ENCODE peak calls at places on chromosomes 16 and 17, in ten cellular contexts. One of them, this sample, is unnamed.

GRCh38 chr16:70402916-70403659 is 35.8 kb downstream of the ST3GAL2 start:
- DNase-seq in astrocyte of the hippocampus: no peak
- DNase-seq in epithelial cell of prostate: no peak
- DNase-seq in astrocyte of the cerebellum: no peak
- DNase-seq in NCI-H1092 treated with DMSO at 0.1 percent for 48 hours: no peak
- DNase-seq in ascending aorta: no peak
- DNase-seq in activated gamma-delta T cell treated with Interleukin-2 at 50 U/mL for 16 hours: no peak
- DNase-seq in Karpas-422: no peak
- DNase-seq in globus pallidus: no peak
- DNase-seq in AG10803: peak
- DNase-seq in this sample: no peak

GRCh38 chr17:3972281-3972731 is 8.1 kb upstream of the ATP2A3 start:
- DNase-seq in astrocyte of the hippocampus: no peak
- DNase-seq in epithelial cell of prostate: no peak
- DNase-seq in astrocyte of the cerebellum: no peak
- DNase-seq in NCI-H1092 treated with DMSO at 0.1 percent for 48 hours: no peak
- DNase-seq in ascending aorta: no peak
- DNase-seq in activated gamma-delta T cell treated with Interleukin-2 at 50 U/mL for 16 hours: no peak
- DNase-seq in Karpas-422: peak
- DNase-seq in globus pallidus: no peak
- DNase-seq in AG10803: no peak
- DNase-seq in this sample: no peak

GRCh38 chr17:27323538-27324212 is 29.8 kb downstream of the WSB1 start:
- DNase-seq in astrocyte of the hippocampus: no peak
- DNase-seq in epithelial cell of prostate: no peak
- DNase-seq in astrocyte of the cerebellum: no peak
- DNase-seq in NCI-H1092 treated with DMSO at 0.1 percent for 48 hours: no peak
- DNase-seq in ascending aorta: peak
- DNase-seq in activated gamma-delta T cell treated with Interleukin-2 at 50 U/mL for 16 hours: no peak
- DNase-seq in Karpas-422: no peak
- DNase-seq in globus pallidus: no peak
- DNase-seq in AG10803: peak
- DNase-seq in this sample: no peak

GRCh38 chr16:89020925-89021595 is 44.1 kb upstream of the CBFA2T3 start:
- DNase-seq in astrocyte of the hippocampus: no peak
- DNase-seq in epithelial cell of prostate: no peak
- DNase-seq in astrocyte of the cerebellum: no peak
- DNase-seq in NCI-H1092 treated with DMSO at 0.1 percent for 48 hours: no peak
- DNase-seq in ascending aorta: no peak
- DNase-seq in activated gamma-delta T cell treated with Interleukin-2 at 50 U/mL for 16 hours: no peak
- DNase-seq in Karpas-422: no peak
- DNase-seq in globus pallidus: no peak
- DNase-seq in AG10803: no peak
- DNase-seq in this sample: no peak

GRCh38 chr17:62792122-62792800 is 15.9 kb downstream of the MARCHF10 start:
- DNase-seq in astrocyte of the hippocampus: peak
- DNase-seq in epithelial cell of prostate: peak
- DNase-seq in astrocyte of the cerebellum: peak
- DNase-seq in NCI-H1092 treated with DMSO at 0.1 percent for 48 hours: no peak
- DNase-seq in ascending aorta: peak
- DNase-seq in activated gamma-delta T cell treated with Interleukin-2 at 50 U/mL for 16 hours: no peak
- DNase-seq in Karpas-422: no peak
- DNase-seq in globus pallidus: no peak
- DNase-seq in AG10803: peak
- DNase-seq in this sample: no peak

GRCh38 chr17:8084250-8084649 is 3.3 kb downstream of the ALOX12B start:
- DNase-seq in astrocyte of the hippocampus: no peak
- DNase-seq in epithelial cell of prostate: no peak
- DNase-seq in astrocyte of the cerebellum: no peak
- DNase-seq in NCI-H1092 treated with DMSO at 0.1 percent for 48 hours: no peak
- DNase-seq in ascending aorta: no peak
- DNase-seq in activated gamma-delta T cell treated with Interleukin-2 at 50 U/mL for 16 hours: no peak
- DNase-seq in Karpas-422: no peak
- DNase-seq in globus pallidus: no peak
- DNase-seq in AG10803: no peak
- DNase-seq in this sample: no peak

GRCh38 chr17:73952136-73952497 is 251.4 kb upstream of the RPL38 start:
- DNase-seq in astrocyte of the hippocampus: peak
- DNase-seq in epithelial cell of prostate: no peak
- DNase-seq in astrocyte of the cerebellum: no peak
- DNase-seq in NCI-H1092 treated with DMSO at 0.1 percent for 48 hours: no peak
- DNase-seq in ascending aorta: no peak
- DNase-seq in activated gamma-delta T cell treated with Interleukin-2 at 50 U/mL for 16 hours: no peak
- DNase-seq in Karpas-422: no peak
- DNase-seq in globus pallidus: peak
- DNase-seq in AG10803: no peak
- DNase-seq in this sample: no peak

GRCh38 chr17:67125924-67126323 is 81.6 kb downstream of the CACNG1 start:
- DNase-seq in astrocyte of the hippocampus: no peak
- DNase-seq in epithelial cell of prostate: no peak
- DNase-seq in astrocyte of the cerebellum: no peak
- DNase-seq in NCI-H1092 treated with DMSO at 0.1 percent for 48 hours: no peak
- DNase-seq in ascending aorta: no peak
- DNase-seq in activated gamma-delta T cell treated with Interleukin-2 at 50 U/mL for 16 hours: no peak
- DNase-seq in Karpas-422: no peak
- DNase-seq in globus pallidus: no peak
- DNase-seq in AG10803: no peak
- DNase-seq in this sample: no peak

GRCh38 chr16:67562526-67562917 is at the start of gene CTCF:
- DNase-seq in astrocyte of the hippocampus: peak
- DNase-seq in epithelial cell of prostate: no peak
- DNase-seq in astrocyte of the cerebellum: peak
- DNase-seq in NCI-H1092 treated with DMSO at 0.1 percent for 48 hours: peak
- DNase-seq in ascending aorta: peak
- DNase-seq in activated gamma-delta T cell treated with Interleukin-2 at 50 U/mL for 16 hours: peak
- DNase-seq in Karpas-422: peak
- DNase-seq in globus pallidus: peak
- DNase-seq in AG10803: peak
- DNase-seq in this sample: peak

GRCh38 chr17:14307560-14308024 is 6.7 kb downstream of the HS3ST3B1 start:
- DNase-seq in astrocyte of the hippocampus: peak
- DNase-seq in epithelial cell of prostate: no peak
- DNase-seq in astrocyte of the cerebellum: no peak
- DNase-seq in NCI-H1092 treated with DMSO at 0.1 percent for 48 hours: no peak
- DNase-seq in ascending aorta: no peak
- DNase-seq in activated gamma-delta T cell treated with Interleukin-2 at 50 U/mL for 16 hours: no peak
- DNase-seq in Karpas-422: no peak
- DNase-seq in globus pallidus: no peak
- DNase-seq in AG10803: peak
- DNase-seq in this sample: no peak

GRCh38 chr17:76382305-76382802 is 2.1 kb upstream of the SPHK1 start:
- DNase-seq in astrocyte of the hippocampus: peak
- DNase-seq in epithelial cell of prostate: no peak
- DNase-seq in astrocyte of the cerebellum: no peak
- DNase-seq in NCI-H1092 treated with DMSO at 0.1 percent for 48 hours: no peak
- DNase-seq in ascending aorta: peak
- DNase-seq in activated gamma-delta T cell treated with Interleukin-2 at 50 U/mL for 16 hours: no peak
- DNase-seq in Karpas-422: no peak
- DNase-seq in globus pallidus: no peak
- DNase-seq in AG10803: peak
- DNase-seq in this sample: no peak

GRCh38 chr16:68396481-68396880 is 51.8 kb downstream of the SMPD3 start:
- DNase-seq in astrocyte of the hippocampus: peak
- DNase-seq in epithelial cell of prostate: no peak
- DNase-seq in astrocyte of the cerebellum: no peak
- DNase-seq in NCI-H1092 treated with DMSO at 0.1 percent for 48 hours: peak
- DNase-seq in ascending aorta: no peak
- DNase-seq in activated gamma-delta T cell treated with Interleukin-2 at 50 U/mL for 16 hours: peak
- DNase-seq in Karpas-422: peak
- DNase-seq in globus pallidus: no peak
- DNase-seq in AG10803: peak
- DNase-seq in this sample: peak

GRCh38 chr17:34300652-34301390 is 15.3 kb downstream of the CCL11 start:
- DNase-seq in astrocyte of the hippocampus: peak
- DNase-seq in epithelial cell of prostate: no peak
- DNase-seq in astrocyte of the cerebellum: peak
- DNase-seq in NCI-H1092 treated with DMSO at 0.1 percent for 48 hours: no peak
- DNase-seq in ascending aorta: no peak
- DNase-seq in activated gamma-delta T cell treated with Interleukin-2 at 50 U/mL for 16 hours: no peak
- DNase-seq in Karpas-422: no peak
- DNase-seq in globus pallidus: no peak
- DNase-seq in AG10803: peak
- DNase-seq in this sample: no peak

GRCh38 chr16:88076211-88076931 is 125.1 kb downstream of the BANP start:
- DNase-seq in astrocyte of the hippocampus: no peak
- DNase-seq in epithelial cell of prostate: no peak
- DNase-seq in astrocyte of the cerebellum: no peak
- DNase-seq in NCI-H1092 treated with DMSO at 0.1 percent for 48 hours: no peak
- DNase-seq in ascending aorta: no peak
- DNase-seq in activated gamma-delta T cell treated with Interleukin-2 at 50 U/mL for 16 hours: no peak
- DNase-seq in Karpas-422: no peak
- DNase-seq in globus pallidus: no peak
- DNase-seq in AG10803: no peak
- DNase-seq in this sample: no peak

GRCh38 chr16:89194340-89195311 is 5.7 kb downstream of the SLC22A31 start:
- DNase-seq in astrocyte of the hippocampus: no peak
- DNase-seq in epithelial cell of prostate: no peak
- DNase-seq in astrocyte of the cerebellum: no peak
- DNase-seq in NCI-H1092 treated with DMSO at 0.1 percent for 48 hours: no peak
- DNase-seq in ascending aorta: peak
- DNase-seq in activated gamma-delta T cell treated with Interleukin-2 at 50 U/mL for 16 hours: no peak
- DNase-seq in Karpas-422: no peak
- DNase-seq in globus pallidus: no peak
- DNase-seq in AG10803: no peak
- DNase-seq in this sample: no peak

GRCh38 chr16:23578096-23578830 is 17.9 kb downstream of the NDUFAB1 start:
- DNase-seq in astrocyte of the hippocampus: no peak
- DNase-seq in epithelial cell of prostate: no peak
- DNase-seq in astrocyte of the cerebellum: no peak
- DNase-seq in NCI-H1092 treated with DMSO at 0.1 percent for 48 hours: no peak
- DNase-seq in ascending aorta: no peak
- DNase-seq in activated gamma-delta T cell treated with Interleukin-2 at 50 U/mL for 16 hours: no peak
- DNase-seq in Karpas-422: no peak
- DNase-seq in globus pallidus: peak
- DNase-seq in AG10803: peak
- DNase-seq in this sample: no peak

This sample was measured in NAMALWA.